ENCODE peak calls at places on chromosomes 7 and 10, in ten cellular contexts. V is neural progenitor cell, S is occipital lobe, E is posterior cingulate gyrus, U is T-cell, A is IMR-90, R is NB4, T is psoas muscle, M is adrenal gland, H is sciatic nerve. B is an unnamed sample.

GRCh38 chr10:2463301-2463700 is 604.0 kb upstream of the PFKP start:
- DNase-seq in V (no peak), S (no peak), E (no peak), U (no peak), A (no peak), R (no peak), T (no peak), M (no peak), H (no peak), B (no peak)

GRCh38 chr7:15751191-15751701 is 64.8 kb upstream of the MEOX2 start:
- DNase-seq in V (no peak), S (no peak), E (no peak), U (no peak), A (no peak), R (no peak), T (no peak), M (no peak), H (no peak), B (no peak)

GRCh38 chr7:100674441-100675407 is 1.2 kb downstream of the GNB2 start:
- DNase-seq in V (peak), S (no peak), E (no peak), U (peak), A (no peak), R (peak), T (no peak), M (peak), H (no peak), B (peak)

GRCh38 chr7:55570939-55571338 is 1.4 kb downstream of the VOPP1 start:
- DNase-seq in V (no peak), S (no peak), E (no peak), U (no peak), A (peak), R (no peak), T (no peak), M (no peak), H (no peak), B (peak)

GRCh38 chr7:90626011-90626410 is 29.9 kb downstream of the CDK14 start:
- DNase-seq in V (no peak), S (no peak), E (no peak), U (no peak), A (peak), R (no peak), T (no peak), M (no peak), H (no peak), B (no peak)

GRCh38 chr7:80729586-80730320 is 91.3 kb downstream of the CD36 start:
- DNase-seq in V (no peak), S (no peak), E (no peak), U (no peak), A (peak), R (no peak), T (no peak), M (no peak), H (no peak), B (peak)

GRCh38 chr10:119686465-119687191 is 35.4 kb downstream of the BAG3 start:
- DNase-seq in V (peak), S (peak), E (peak), U (peak), A (peak), R (peak), T (peak), M (peak), H (peak), B (peak)

GRCh38 chr10:5775705-5776104 is 37.5 kb downstream of the GDI2 start:
- DNase-seq in V (no peak), S (no peak), E (no peak), U (peak), A (no peak), R (no peak), T (peak), M (no peak), H (no peak), B (no peak)

GRCh38 chr7:5525271-5526189 is 101.9 kb upstream of the TNRC18 start:
- DNase-seq in V (peak), S (no peak), E (no peak), U (no peak), A (peak), R (peak), T (no peak), M (no peak), H (no peak), B (peak)